ENCODE peak calls at places on chromosomes 7 and 10, in nine cellular contexts. F is WERI-Rb-1, P is progenitor cell of endocrine pancreas, H is adrenal gland, I is T-helper 9 cell, Z is stromal cell of bone marrow, K is NCI-H187, R is upper lobe of right lung, M is AG09309. Q is an unnamed sample.

GRCh38 chr7:149071641-149072437 is 18.7 kb downstream of the ZNF786 start:
- DNase-seq in F (peak; percentile 29), P (no peak), H (no peak), I (peak; percentile 28), Z (no peak), K (no peak), R (no peak), M (no peak), Q (peak; percentile 22)

GRCh38 chr10:100562008-100562672 is 26.4 kb downstream of the HIF1AN start:
- DNase-seq in F (peak; percentile 85), P (peak; percentile 71), H (peak; percentile 78), I (peak; percentile 68), Z (peak; percentile 10), K (peak; percentile 14), R (peak; percentile 86), M (no peak), Q (peak; percentile 87)

GRCh38 chr10:50997461-50997860 is 76.8 kb upstream of the PRKG1 start:
- DNase-seq in F (no peak), P (no peak), H (no peak), I (no peak), Z (no peak), K (no peak), R (no peak), M (no peak), Q (no peak)

GRCh38 chr10:118808601-118809371 is 54.0 kb upstream of the CACUL1 start:
- DNase-seq in F (no peak), P (no peak), H (peak; percentile 52), I (no peak), Z (no peak), K (no peak), R (peak; percentile 49), M (no peak), Q (peak; percentile 48)

GRCh38 chr10:72875250-72876055 is 18.1 kb upstream of the OIT3 start:
- DNase-seq in F (no peak), P (no peak), H (no peak), I (no peak), Z (no peak), K (no peak), R (no peak), M (peak; percentile 3), Q (peak; percentile 35)

GRCh38 chr7:150368884-150369739 is 490 bp downstream of the REPIN1 start:
- DNase-seq in F (peak; percentile 89), P (peak; percentile 65), H (peak; percentile 82), I (peak; percentile 53), Z (no peak), K (peak; percentile 44), R (peak; percentile 84), M (no peak), Q (peak; percentile 86)

GRCh38 chr7:151309306-151309705 is 32.3 kb upstream of the NUB1 start:
- DNase-seq in F (no peak), P (no peak), H (no peak), I (no peak), Z (no peak), K (no peak), R (no peak), M (peak; percentile 57), Q (no peak)

GRCh38 chr7:148688526-148688925 is 10.2 kb upstream of the CUL1 start:
- DNase-seq in F (no peak), P (no peak), H (no peak), I (no peak), Z (peak; percentile 69), K (no peak), R (no peak), M (no peak), Q (no peak)

GRCh38 chr7:125599387-125599786 is 669.8 kb upstream of the POT1 start:
- DNase-seq in F (no peak), P (no peak), H (no peak), I (no peak), Z (no peak), K (no peak), R (no peak), M (no peak), Q (no peak)

GRCh38 chr7:105638942-105639495 is 57.7 kb upstream of the EFCAB10 start:
- DNase-seq in F (no peak), P (no peak), H (no peak), I (no peak), Z (no peak), K (peak; percentile 71), R (no peak), M (no peak), Q (no peak)

GRCh38 chr10:126565456-126565855 is 105.0 kb downstream of the C10orf90 start:
- DNase-seq in F (no peak), P (no peak), H (no peak), I (no peak), Z (no peak), K (no peak), R (no peak), M (no peak), Q (peak; percentile 9)

GRCh38 chr7:26685636-26686035 is 178.8 kb downstream of the SKAP2 start:
- DNase-seq in F (no peak), P (no peak), H (no peak), I (no peak), Z (no peak), K (no peak), R (no peak), M (no peak), Q (no peak)

GRCh38 chr7:50121269-50121668 is 28.2 kb upstream of the ZPBP start:
- DNase-seq in F (no peak), P (no peak), H (no peak), I (no peak), Z (no peak), K (no peak), R (no peak), M (no peak), Q (no peak)

GRCh38 chr7:129843982-129844840 is 108.5 kb downstream of the UBE2H start:
- DNase-seq in F (no peak), P (no peak), H (no peak), I (no peak), Z (no peak), K (no peak), R (no peak), M (no peak), Q (no peak)

GRCh38 chr7:74575811-74576210 is 81.7 kb upstream of the GTF2I start:
- DNase-seq in F (no peak), P (no peak), H (no peak), I (no peak), Z (no peak), K (no peak), R (no peak), M (no peak), Q (no peak)

GRCh38 chr10:31353574-31353973 is 34.6 kb downstream of the ZEB1 start:
- DNase-seq in F (no peak), P (no peak), H (no peak), I (no peak), Z (no peak), K (no peak), R (no peak), M (peak; percentile 16), Q (peak; percentile 4)

GRCh38 chr10:133124357-133125211 is 35.4 kb upstream of the KNDC1 start:
- DNase-seq in F (peak; percentile 41), P (peak; percentile 55), H (peak; percentile 46), I (no peak), Z (no peak), K (no peak), R (peak; percentile 73), M (no peak), Q (peak; percentile 21)

GRCh38 chr7:82335927-82336326 is 107.7 kb downstream of the CACNA2D1 start:
- DNase-seq in F (peak; percentile 91), P (no peak), H (no peak), I (no peak), Z (no peak), K (peak; percentile 93), R (no peak), M (no peak), Q (peak; percentile 99)

GRCh38 chr10:98097611-98098010 is 36.8 kb upstream of the R3HCC1L start:
- DNase-seq in F (no peak), P (no peak), H (no peak), I (no peak), Z (no peak), K (peak; percentile 16), R (no peak), M (no peak), Q (no peak)

GRCh38 chr10:18497955-18498354 is 153.4 kb downstream of the NSUN6 start:
- DNase-seq in F (no peak), P (no peak), H (no peak), I (no peak), Z (no peak), K (no peak), R (no peak), M (no peak), Q (no peak)

GRCh38 chr7:29825750-29826529 is 19.6 kb downstream of the WIPF3 start:
- DNase-seq in F (no peak), P (no peak), H (no peak), I (no peak), Z (no peak), K (no peak), R (no peak), M (no peak), Q (peak; percentile 78)

GRCh38 chr7:44767912-44768662 is 19.4 kb downstream of the ZMIZ2 start:
- DNase-seq in F (no peak), P (no peak), H (no peak), I (no peak), Z (no peak), K (no peak), R (peak; percentile 69), M (no peak), Q (peak; percentile 87)

GRCh38 chr7:28996836-28997235 is 38.7 kb upstream of the TRIL start:
- DNase-seq in F (no peak), P (no peak), H (no peak), I (no peak), Z (no peak), K (no peak), R (no peak), M (no peak), Q (no peak)

GRCh38 chr10:13961096-13961495 is 369.6 kb downstream of the FRMD4A start:
- DNase-seq in F (no peak), P (no peak), H (no peak), I (no peak), Z (peak; percentile 85), K (no peak), R (no peak), M (peak; percentile 88), Q (no peak)

GRCh38 chr10:70267161-70267933 is 16.5 kb downstream of the NPFFR1 start:
- DNase-seq in F (no peak), P (no peak), H (peak; percentile 38), I (no peak), Z (peak; percentile 91), K (no peak), R (no peak), M (peak; percentile 89), Q (no peak)